ENCODE peak calls at places on chromosomes 11 and 22, in seven cellular contexts. K, H, O, M, P, E and C are unnamed samples.

GRCh38 chr11:11810764-11811726 is 30.7 kb upstream of the USP47 start:
- DNase-seq in K (no peak), P (no peak), M (no peak), O (peak), E (peak), H (no peak), C (no peak)

GRCh38 chr11:96506041-96506440 is 116.2 kb downstream of the JRKL start:
- DNase-seq in P (no peak), K (no peak), E (no peak), M (no peak), O (no peak), H (no peak), C (no peak)

GRCh38 chr22:19289475-19290161 is 1.9 kb downstream of the CLTCL1 start:
- DNase-seq in P (no peak), K (no peak), H (no peak), M (no peak), E (peak), O (no peak), C (no peak)

GRCh38 chr22:44837481-44837880 is 85.1 kb downstream of the ARHGAP8 start:
- DNase-seq in H (no peak), E (no peak), K (peak), M (no peak), P (no peak), O (no peak), C (no peak)

GRCh38 chr11:103529217-103529684 is 420.0 kb downstream of the DYNC2H1 start:
- DNase-seq in O (no peak), H (peak), M (no peak), K (no peak), P (no peak), E (no peak), C (no peak)

GRCh38 chr22:33969052-33969451 is 48.8 kb upstream of the LARGE1 start:
- DNase-seq in K (no peak), M (no peak), O (no peak), P (no peak), H (no peak), E (no peak), C (no peak)

GRCh38 chr11:86193297-86194095 is 51.1 kb upstream of the EED start:
- DNase-seq in K (peak), P (peak), H (peak), O (peak), E (peak), M (peak), C (peak)

GRCh38 chr11:109745996-109746625 is 324.1 kb downstream of the C11orf87 start:
- DNase-seq in O (no peak), H (no peak), K (no peak), E (no peak), M (no peak), P (no peak), C (no peak)

GRCh38 chr11:120210651-120211521 is at the start of gene OAF:
- DNase-seq in K (peak), P (peak), E (peak), H (no peak), O (peak), M (no peak), C (peak)

GRCh38 chr22:46050916-46051614 is 74.1 kb upstream of the WNT7B start:
- DNase-seq in E (no peak), K (no peak), M (no peak), O (no peak), H (no peak), P (no peak), C (no peak)

GRCh38 chr11:12430912-12431311 is 53.5 kb downstream of the PARVA start:
- DNase-seq in O (no peak), P (peak), E (no peak), M (no peak), K (no peak), H (no peak), C (no peak)

GRCh38 chr22:41094036-41094435 is 1.6 kb downstream of the EP300 start:
- DNase-seq in P (peak), M (no peak), H (no peak), K (peak), O (no peak), E (peak), C (no peak)

GRCh38 chr11:106956887-106957505 is 61.3 kb downstream of the GUCY1A2 start:
- DNase-seq in O (no peak), M (no peak), H (no peak), K (no peak), P (no peak), E (no peak), C (peak)

GRCh38 chr11:2441171-2441570 is 3.1 kb downstream of the TRPM5 start:
- DNase-seq in K (no peak), P (no peak), E (no peak), H (no peak), M (no peak), O (no peak), C (no peak)

GRCh38 chr22:36220457-36220921 is 18.8 kb downstream of the APOL2 start:
- DNase-seq in P (no peak), M (no peak), H (no peak), O (no peak), E (no peak), K (no peak), C (no peak)

GRCh38 chr11:8067929-8068575 is 13.0 kb upstream of the TUB start:
- DNase-seq in E (no peak), H (no peak), O (no peak), K (peak), M (no peak), P (no peak), C (peak)

GRCh38 chr11:128022007-128022368 is 565.4 kb downstream of the ETS1 start:
- DNase-seq in H (no peak), M (no peak), K (no peak), P (no peak), O (no peak), E (no peak), C (no peak)

DNA sequence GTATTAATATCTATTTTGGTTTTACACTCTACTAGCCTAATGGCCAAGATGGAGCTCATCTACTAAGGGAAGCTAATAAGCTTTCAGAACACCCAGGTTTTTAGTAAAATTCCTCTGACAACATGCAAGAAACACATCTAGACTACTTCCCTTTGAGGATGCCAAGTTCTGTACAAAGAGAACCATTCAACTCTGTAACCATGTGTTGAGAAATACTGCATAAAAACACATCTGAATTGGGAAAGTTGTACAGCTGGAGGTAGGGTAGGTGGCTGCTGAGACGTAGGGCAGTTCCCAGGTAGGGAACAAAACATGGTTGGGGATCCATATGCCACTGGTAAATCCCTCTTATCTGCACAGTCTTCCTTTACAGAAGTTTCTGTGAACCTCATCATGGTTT is 66.2 kb downstream of the SC5D start:
- DNase-seq in O (no peak), K (no peak), P (no peak), H (no peak), M (no peak), E (no peak), C (no peak)
- TF ChIP-seq SIN3A in O (no peak), K (no peak), P (no peak), H (no peak), M (no peak), E (no peak), C (no peak)

GRCh38 chr11:29333993-29334780 is 682.6 kb downstream of the KCNA4 start:
- DNase-seq in O (peak), H (peak), M (peak), E (peak), P (peak), K (peak), C (no peak)
- TF ChIP-seq SIN3A in O (no peak), H (no peak), M (no peak), E (no peak), P (no peak), K (no peak), C (no peak)

DNA sequence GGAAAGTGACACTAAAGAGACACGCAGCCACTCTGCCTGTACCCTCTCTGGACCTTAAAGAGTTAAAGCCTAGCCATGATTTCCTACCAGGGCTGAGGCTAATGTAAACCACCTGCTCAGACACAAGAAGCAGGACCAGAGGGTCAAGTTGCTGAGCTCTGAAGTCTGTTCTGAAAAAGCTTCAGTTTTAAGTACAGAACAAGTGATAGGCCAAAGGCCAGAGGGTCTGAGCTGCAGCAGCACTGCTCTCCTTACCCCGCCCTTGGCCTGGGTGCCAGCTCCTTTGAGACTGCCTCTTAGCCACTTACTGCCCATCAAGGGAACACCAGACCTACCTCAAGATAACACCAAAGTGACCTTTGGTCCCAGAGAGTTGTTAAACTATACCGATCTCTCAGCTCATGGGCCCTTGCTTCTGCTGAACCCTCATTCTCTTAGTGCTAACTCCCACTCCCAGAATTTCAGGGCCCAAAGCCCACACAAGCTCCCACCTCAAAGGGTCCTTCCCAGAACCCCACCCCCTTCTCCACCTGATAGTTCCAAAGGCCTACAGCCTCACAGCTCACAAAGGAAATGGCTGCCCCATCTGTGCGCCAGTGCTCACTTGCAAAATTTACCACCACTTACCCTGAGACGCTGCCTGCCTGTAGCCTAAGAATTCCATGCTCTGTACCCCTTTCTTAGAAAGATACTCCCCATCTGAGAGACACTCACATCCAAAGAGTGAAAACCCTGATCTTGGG is 40.6 kb downstream of the IL18BP start:
- DNase-seq in P (no peak), H (no peak), E (no peak), O (no peak), M (no peak), K (peak), C (no peak)
- TF ChIP-seq SIN3A in P (no peak), H (no peak), E (no peak), O (no peak), M (no peak), K (no peak), C (no peak)

DNA sequence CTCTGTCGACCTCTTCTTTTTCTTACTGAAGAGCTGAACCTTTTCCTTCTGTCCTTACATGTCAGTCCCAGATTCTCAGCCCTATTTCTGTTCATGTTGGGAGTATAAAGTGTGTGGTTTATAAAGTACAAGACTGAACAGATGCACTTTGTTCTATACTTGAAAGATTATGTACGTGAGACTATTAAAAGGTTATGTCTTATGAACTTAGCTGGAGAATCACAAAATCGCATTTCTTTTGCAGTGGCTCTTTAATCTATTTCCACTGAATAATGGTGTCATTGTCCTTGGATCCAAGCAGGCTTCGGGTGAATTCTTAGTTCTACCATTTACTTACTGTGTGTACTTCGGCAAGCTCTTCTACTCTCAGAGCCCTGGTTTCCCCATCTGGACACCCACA is 558.4 kb downstream of the TMEM135 start:
- DNase-seq in H (no peak), P (no peak), E (no peak), M (no peak), O (no peak), K (no peak), C (no peak)
- TF ChIP-seq SIN3A in H (no peak), P (no peak), E (no peak), M (no peak), O (no peak), K (no peak), C (no peak)

DNA sequence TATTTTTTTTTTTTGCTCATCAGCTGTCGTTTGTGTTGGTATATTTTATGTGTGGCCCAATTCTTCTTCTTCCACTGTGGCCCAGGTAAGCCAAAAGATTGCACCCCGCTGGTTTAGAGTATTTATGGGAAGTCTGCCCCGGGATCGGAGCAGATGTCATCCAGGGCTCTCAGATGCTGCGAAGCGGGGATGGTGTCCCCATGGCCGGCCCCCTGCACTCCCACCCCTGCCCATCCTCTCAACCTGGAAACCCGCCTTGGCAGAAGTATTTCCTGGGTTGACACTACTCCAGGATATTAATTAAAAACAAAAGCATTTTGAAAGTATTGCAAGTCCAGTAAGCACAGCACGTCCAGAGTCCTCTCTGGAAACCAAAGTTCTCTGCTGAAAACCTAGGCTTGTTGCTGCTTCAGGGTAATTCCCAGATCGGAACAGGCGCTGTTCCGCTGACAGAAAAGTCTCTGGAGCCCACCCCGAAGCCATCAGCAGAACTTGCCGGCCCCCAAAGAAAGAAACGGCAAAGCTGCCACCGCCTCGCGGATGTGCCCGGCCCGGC is 833 bp downstream of the SCUBE2 start:
- DNase-seq in H (no peak), E (no peak), K (peak), P (no peak), O (no peak), M (no peak), C (no peak)
- TF ChIP-seq SIN3A in H (no peak), E (no peak), K (no peak), P (no peak), O (no peak), M (no peak), C (no peak)

GRCh38 chr22:37659066-37659896 is 758 bp downstream of the PDXP start:
- DNase-seq in M (no peak), H (no peak), K (peak), P (peak), E (peak), O (no peak), C (no peak)
- TF ChIP-seq SIN3A in M (no peak), H (no peak), K (peak), P (peak), E (no peak), O (no peak), C (peak)